ENCODE peak calls at places on chromosomes 6 and 20, in four cellular contexts. G, N, K and P are unnamed samples.

GRCh38 chr6:70314240-70314639 is 11.4 kb upstream of the COL9A1 start:
- DNase-seq in G (no peak), N (peak; percentile 2), K (no peak), P (no peak)

GRCh38 chr6:36523451-36523850 is 23.8 kb downstream of the STK38 start:
- DNase-seq in G (no peak), N (no peak), K (no peak), P (no peak)

GRCh38 chr6:7239590-7239948 is 73.4 kb downstream of the SSR1 start:
- DNase-seq in G (no peak), N (no peak), K (no peak), P (no peak)

GRCh38 chr6:143513410-143513809 is 1.9 kb upstream of the FUCA2 start:
- DNase-seq in G (no peak), N (no peak), K (no peak), P (no peak)

GRCh38 chr6:130076512-130076911 is 58.1 kb downstream of the L3MBTL3 start:
- DNase-seq in G (no peak), N (peak; percentile 39), K (no peak), P (no peak)

GRCh38 chr20:34834459-34834893 is 9.0 kb upstream of the NCOA6 start:
- DNase-seq in G (no peak), N (peak; percentile 59), K (no peak), P (no peak)

GRCh38 chr6:148677594-148678476 is 69.0 kb upstream of the UST start:
- DNase-seq in G (no peak), N (no peak), K (no peak), P (no peak)

GRCh38 chr20:57251344-57251743 is 15.1 kb downstream of the BMP7 start:
- DNase-seq in G (no peak), N (no peak), K (no peak), P (no peak)

GRCh38 chr20:45510242-45510862 is 5.1 kb downstream of the SPINT3 start:
- DNase-seq in G (no peak), N (peak; percentile 28), K (no peak), P (no peak)

GRCh38 chr6:31060162-31060561 is 49.9 kb downstream of the MUC22 start:
- DNase-seq in G (no peak), N (no peak), K (no peak), P (no peak)

GRCh38 chr6:120981835-120982234 is 352.4 kb downstream of the TBC1D32 start:
- DNase-seq in G (no peak), N (no peak), K (no peak), P (no peak)

GRCh38 chr6:111663692-111664564 is 58.2 kb upstream of the TRAF3IP2 start:
- DNase-seq in G (no peak), N (peak; percentile 71), K (no peak), P (no peak)

GRCh38 chr6:55319961-55320690 is 7.1 kb upstream of the GFRAL start:
- DNase-seq in G (no peak), N (no peak), K (no peak), P (peak; percentile 15)

GRCh38 chr20:29689411-29690225 is 1567.8 kb upstream of the DEFB115 start:
- DNase-seq in G (no peak), N (no peak), K (no peak), P (no peak)

GRCh38 chr6:71258078-71258866 is 30.3 kb upstream of the OGFRL1 start:
- DNase-seq in G (no peak), N (no peak), K (no peak), P (no peak)

GRCh38 chr20:33686008-33686983 is at the start of gene E2F1:
- DNase-seq in G (peak; percentile 96), N (peak; percentile 75), K (peak; percentile 52), P (peak; percentile 57)

GRCh38 chr6:142706200-142706599 is 238.8 kb downstream of the HIVEP2 start:
- DNase-seq in G (no peak), N (no peak), K (no peak), P (no peak)

GRCh38 chr20:18440403-18440802 is 26.4 kb downstream of the DZANK1 start:
- DNase-seq in G (no peak), N (no peak), K (no peak), P (no peak)

GRCh38 chr6:139066080-139066479 is 37.5 kb downstream of the ABRACL start:
- DNase-seq in G (no peak), N (no peak), K (no peak), P (no peak)

GRCh38 chr20:7714549-7714948 is 225.7 kb downstream of the HAO1 start:
- DNase-seq in G (no peak), N (no peak), K (no peak), P (no peak)

GRCh38 chr20:51596656-51597388 is 54.3 kb upstream of the NFATC2 start:
- DNase-seq in G (no peak), N (no peak), K (no peak), P (no peak)

GRCh38 chr20:47466704-47467459 is 34.8 kb upstream of the NCOA3 start:
- DNase-seq in G (no peak), N (no peak), K (no peak), P (no peak)

GRCh38 chr6:166618866-166619761 is 7.9 kb downstream of the RPS6KA2 start:
- DNase-seq in G (no peak), N (peak; percentile 72), K (no peak), P (peak; percentile 82)

GRCh38 chr20:50695144-50695872 is 4.0 kb upstream of the RIPOR3 start:
- DNase-seq in G (no peak), N (peak; percentile 74), K (no peak), P (no peak)

GRCh38 chr6:75204959-75205775 is 686 bp downstream of the COL12A1 start:
- DNase-seq in G (no peak), N (peak; percentile 85), K (no peak), P (peak; percentile 43)

GRCh38 chr20:25623736-25624499 is at the start of gene NANP:
- DNase-seq in G (peak; percentile 97), N (peak; percentile 98), K (peak; percentile 93), P (peak; percentile 92)

GRCh38 chr6:120214097-120214496 is 864.5 kb upstream of the MAN1A1 start:
- DNase-seq in G (no peak), N (no peak), K (no peak), P (no peak)

GRCh38 chr6:79082304-79082703 is 4.2 kb upstream of the PHIP start:
- DNase-seq in G (no peak), N (no peak), K (no peak), P (no peak)

GRCh38 chr20:64165866-64166600 is 1.8 kb downstream of the MYT1 start:
- DNase-seq in G (no peak), N (no peak), K (no peak), P (no peak)

GRCh38 chr6:37867756-37868446 is 48.4 kb downstream of the ZFAND3 start:
- DNase-seq in G (no peak), N (no peak), K (no peak), P (no peak)
- H3K4me3 ChIP-seq in G (no peak overlapping the region), N (no peak overlapping the region), K (no peak overlapping the region), P (no peak overlapping the region)

DNA sequence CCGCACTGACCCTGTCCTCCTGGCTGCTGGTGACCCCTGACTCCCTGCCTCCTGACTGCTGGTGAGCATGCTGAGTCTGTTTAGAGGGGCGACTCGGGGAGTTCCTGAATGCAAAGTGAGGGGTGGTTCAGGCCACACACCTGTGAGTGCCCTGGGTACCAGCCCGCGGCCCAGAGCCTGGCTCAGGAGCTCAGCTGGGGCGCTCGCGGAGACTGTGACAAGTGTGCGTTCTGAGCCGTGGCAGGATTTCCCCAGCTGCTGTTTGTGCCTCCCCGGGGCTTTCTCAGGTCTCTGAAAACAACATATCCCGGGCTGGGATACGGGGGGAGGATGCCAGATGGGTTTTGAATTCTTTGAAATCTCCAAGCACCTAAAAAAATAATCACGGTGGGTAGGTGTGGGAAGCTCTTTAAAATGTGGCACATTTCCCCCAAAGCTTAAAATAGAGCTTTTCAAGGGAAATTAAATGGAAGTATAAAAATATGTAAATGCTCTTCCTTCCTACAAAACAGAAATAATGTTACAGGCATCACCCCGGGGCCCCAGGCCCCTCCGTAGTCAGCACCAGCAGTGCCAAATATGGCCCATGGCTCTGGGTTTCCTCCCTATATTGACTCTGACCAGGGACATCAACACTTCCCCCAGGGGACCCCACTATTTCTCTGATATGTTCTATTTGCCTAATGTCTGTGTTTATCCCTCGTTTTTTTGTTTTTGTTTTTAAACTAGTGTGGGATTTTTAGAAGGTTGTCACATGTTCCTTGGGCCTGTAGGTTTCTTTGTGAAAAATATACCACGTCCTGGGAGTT is 49.9 kb upstream of the TAGAP start:
- DNase-seq in G (no peak), N (no peak), K (no peak), P (no peak)
- H3K4me3 ChIP-seq in G (no peak overlapping the region), N (no peak overlapping the region), K (no peak overlapping the region), P (no peak overlapping the region)

GRCh38 chr6:168353041-168353440 is 33.5 kb upstream of the DACT2 start:
- DNase-seq in G (no peak), N (no peak), K (no peak), P (no peak)

GRCh38 chr6:168354338-168354737 is 34.8 kb upstream of the DACT2 start:
- DNase-seq in G (no peak), N (no peak), K (no peak), P (no peak)

GRCh38 chr6:168359794-168360193 is 40.2 kb upstream of the DACT2 start:
- DNase-seq in G (no peak), N (no peak), K (no peak), P (no peak)

GRCh38 chr6:168361766-168362165 is 42.2 kb upstream of the DACT2 start:
- DNase-seq in G (no peak), N (no peak), K (no peak), P (no peak)

DNA sequence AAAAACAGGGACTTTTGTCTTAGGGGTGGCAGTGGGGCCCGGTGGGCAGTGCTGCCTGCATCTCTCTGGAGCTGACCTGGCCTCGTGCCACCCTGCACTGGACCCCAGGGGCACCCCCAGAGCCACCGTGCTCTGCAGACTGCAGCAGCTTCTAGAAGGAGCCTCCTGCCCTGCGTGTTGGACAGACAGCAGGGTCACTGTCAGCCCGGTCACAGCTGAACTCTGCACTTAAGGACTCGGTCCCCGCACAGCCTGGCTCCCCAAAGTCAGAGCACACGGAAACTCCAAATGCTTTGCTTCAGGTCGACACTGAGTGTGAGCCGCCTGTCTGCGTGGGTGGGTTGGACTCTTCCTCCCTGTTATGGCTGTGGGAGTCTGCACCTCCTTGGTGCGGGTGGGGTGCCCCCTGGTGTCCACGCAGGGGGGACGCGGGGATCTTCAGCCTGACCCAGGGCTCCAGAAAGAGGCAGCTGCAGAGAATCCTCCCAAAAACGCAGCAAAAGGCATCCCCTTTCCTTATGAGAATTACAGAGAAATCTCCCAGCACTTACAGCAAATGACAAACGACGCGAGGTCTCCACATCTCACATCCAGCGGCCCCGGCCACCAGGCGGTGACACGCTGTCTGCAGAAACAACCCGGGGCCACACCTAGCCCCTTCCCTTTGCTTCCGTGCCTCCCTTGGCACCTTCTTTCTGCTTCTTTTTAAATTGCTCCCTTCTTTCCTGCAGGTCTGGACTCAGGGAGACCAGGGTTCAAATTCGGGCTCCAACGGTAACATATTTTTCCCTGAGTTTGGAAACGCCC is 36.3 kb upstream of the DACT2 start:
- DNase-seq in G (peak; percentile 70), N (peak; percentile 50), K (no peak), P (no peak)
- H3K4me3 ChIP-seq in G (no peak overlapping the region), N (no peak overlapping the region), K (no peak overlapping the region), P (no peak overlapping the region)

GRCh38 chr6:12882761-12883290 is 166.3 kb downstream of the PHACTR1 start:
- DNase-seq in G (no peak), N (no peak), K (no peak), P (no peak)

GRCh38 chr6:12875061-12875460 is 158.5 kb downstream of the PHACTR1 start:
- DNase-seq in G (no peak), N (peak; percentile 32), K (peak; percentile 59), P (peak; percentile 37)

GRCh38 chr6:12873706-12874105 is 157.1 kb downstream of the PHACTR1 start:
- DNase-seq in G (no peak), N (no peak), K (no peak), P (peak; percentile 25)

DNA sequence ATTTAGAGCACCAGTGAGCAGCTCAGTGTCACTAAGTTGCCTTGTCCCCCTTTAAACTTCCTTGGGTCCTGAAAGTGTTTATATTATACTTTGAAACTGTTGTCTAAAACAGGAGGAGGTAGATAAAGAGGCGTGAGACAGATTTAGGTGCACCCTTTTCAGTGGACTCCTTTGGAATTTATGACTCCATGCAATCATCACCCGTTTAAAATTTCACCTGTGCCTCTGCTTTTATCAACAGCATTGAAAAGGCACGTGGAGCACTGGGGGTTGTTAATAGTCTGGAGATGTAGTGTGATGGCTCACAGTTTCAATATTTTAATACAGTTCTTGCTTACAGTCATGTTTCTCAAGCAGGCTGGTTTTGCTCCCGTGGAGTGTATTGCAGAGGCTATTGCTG is 162.2 kb downstream of the PHACTR1 start:
- DNase-seq in G (no peak), N (no peak), K (no peak), P (no peak)
- H3K4me3 ChIP-seq in G (no peak overlapping the region), N (no peak overlapping the region), K (no peak overlapping the region), P (no peak overlapping the region)